ENCODE peak calls at places on chromosome 12, in five cellular contexts. G, C, P, N and A are unnamed samples.

GRCh38 chr12:53755451-53756290 is 3.9 kb upstream of the CISTR start:
- DNase-seq in G (no peak), C (no peak), P (no peak), N (no peak), A (no peak)

GRCh38 chr12:125065021-125065752 is at the start of gene AACS:
- DNase-seq in G (peak), C (peak), P (peak), N (peak), A (peak)

GRCh38 chr12:85923767-85924331 is 49.8 kb downstream of the NTS start:
- DNase-seq in G (no peak), C (peak), P (peak), N (no peak), A (no peak)

GRCh38 chr12:100899301-100899700 is 104.7 kb downstream of the ANO4 start:
- DNase-seq in G (no peak), C (no peak), P (no peak), N (no peak), A (no peak)

GRCh38 chr12:630656-631632 is 32.3 kb downstream of the NINJ2 start:
- DNase-seq in G (no peak), C (no peak), P (no peak), N (peak), A (no peak)

GRCh38 chr12:104503191-104503590 is 46.4 kb downstream of the CHST11 start:
- DNase-seq in G (no peak), C (no peak), P (no peak), N (no peak), A (no peak)

GRCh38 chr12:24742378-24742777 is 206.5 kb downstream of the BCAT1 start:
- DNase-seq in G (no peak), C (no peak), P (no peak), N (no peak), A (peak)

GRCh38 chr12:103768467-103769123 is 72.4 kb downstream of the NT5DC3 start:
- DNase-seq in G (no peak), C (peak), P (peak), N (no peak), A (no peak)

GRCh38 chr12:110403975-110404675 is 617 bp upstream of the ANAPC7 start:
- DNase-seq in G (peak), C (peak), P (peak), N (peak), A (peak)

GRCh38 chr12:121184984-121185894 is 24.7 kb upstream of the P2RX4 start:
- DNase-seq in G (no peak), C (no peak), P (no peak), N (no peak), A (no peak)

GRCh38 chr12:102816816-102817434 is 100.1 kb downstream of the PAH start:
- DNase-seq in G (no peak), C (peak), P (peak), N (no peak), A (peak)

GRCh38 chr12:27549231-27549800 is 25.3 kb downstream of the PPFIBP1 start:
- DNase-seq in G (no peak), C (peak), P (peak), N (no peak), A (no peak)

GRCh38 chr12:75724913-75725312 is 213.5 kb upstream of the KRR1 start:
- DNase-seq in G (no peak), C (peak), P (peak), N (no peak), A (no peak)

GRCh38 chr12:6896846-6897435 is 7.7 kb upstream of the LRRC23 start:
- DNase-seq in G (no peak), C (no peak), P (no peak), N (no peak), A (no peak)

DNA sequence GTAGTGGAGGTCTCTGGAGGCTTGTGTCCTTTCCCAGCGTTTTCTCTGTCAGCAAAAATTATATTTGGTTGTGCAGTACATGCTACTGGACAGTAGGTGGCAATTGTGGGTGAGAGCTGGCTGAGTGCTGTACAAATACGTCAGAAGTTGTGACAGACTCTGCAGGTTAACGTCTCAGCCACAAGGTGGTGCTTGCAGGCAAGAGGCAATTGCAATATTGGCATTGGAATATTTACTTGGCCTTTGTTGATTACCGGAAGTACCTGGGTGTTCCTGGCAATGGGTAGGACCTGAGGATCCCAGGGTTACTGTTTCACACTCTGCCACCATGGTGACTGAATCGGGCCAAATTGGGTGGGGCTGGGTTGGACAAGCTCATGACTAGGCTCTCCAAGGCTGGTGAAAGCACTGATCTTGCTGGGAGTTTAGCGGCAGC is 333.9 kb upstream of the LMO3 start:
- DNase-seq in G (no peak), C (peak), P (peak), N (no peak), A (peak)
- TF ChIP-seq CTCF in G (peak), C (peak), P (peak), N (no peak), A (peak)

GRCh38 chr12:9940370-9940769 is 8.2 kb upstream of the CLEC2A start:
- DNase-seq in G (no peak), C (peak), P (peak), N (no peak), A (no peak)
- TF ChIP-seq CTCF in G (peak), C (peak), P (peak), N (no peak), A (peak)

GRCh38 chr12:18221726-18222125 is 39.6 kb upstream of the PIK3C2G start:
- DNase-seq in G (no peak), C (no peak), P (no peak), N (no peak), A (no peak)

GRCh38 chr12:18222699-18223098 is 38.6 kb upstream of the PIK3C2G start:
- DNase-seq in G (no peak), C (no peak), P (no peak), N (no peak), A (no peak)

GRCh38 chr12:18224745-18225144 is 36.6 kb upstream of the PIK3C2G start:
- DNase-seq in G (no peak), C (peak), P (peak), N (no peak), A (no peak)
- TF ChIP-seq CTCF in G (peak), C (peak), P (peak), N (no peak), A (peak)

DNA sequence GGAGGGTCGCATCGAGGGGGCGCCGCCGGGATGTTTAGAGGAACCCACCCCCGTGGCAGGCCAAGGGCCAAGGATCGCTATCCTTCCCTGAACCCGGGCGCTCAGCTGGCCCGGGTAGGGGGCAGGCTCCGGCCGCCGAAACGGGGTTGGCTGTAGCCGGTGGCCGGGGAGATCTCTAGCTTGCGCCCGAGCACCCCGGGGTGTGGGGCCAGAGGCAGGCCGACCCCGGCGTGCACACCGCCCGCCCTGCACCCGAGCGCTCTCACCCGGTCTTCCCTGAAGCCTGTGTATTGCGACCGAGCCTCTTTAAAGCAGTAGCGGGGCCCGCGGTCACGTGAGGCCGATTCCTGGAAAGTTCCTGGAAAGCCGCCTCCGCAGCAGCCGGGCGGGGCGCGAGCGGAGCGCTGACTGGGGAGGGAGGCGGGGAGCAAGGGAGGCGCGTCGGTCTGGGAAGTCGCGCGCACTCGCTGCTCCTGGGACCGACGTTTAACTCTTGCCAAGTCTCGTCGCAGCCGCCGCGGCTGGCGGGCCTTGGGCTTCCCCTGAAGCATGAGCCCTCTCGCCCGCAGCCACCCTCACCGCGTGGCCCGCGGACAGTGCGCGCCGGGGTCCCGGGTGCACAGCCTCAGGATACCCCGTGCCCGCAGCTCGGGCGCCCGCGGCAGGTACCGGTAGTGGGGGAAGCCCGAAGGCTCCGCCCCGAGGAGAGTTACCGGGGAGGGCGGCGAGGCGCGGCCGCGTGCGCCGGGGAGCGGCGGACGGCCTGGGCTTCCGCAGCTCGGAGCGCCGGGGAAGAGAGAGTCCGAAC is 1.7 kb upstream of the SOCS2 start:
- DNase-seq in G (peak), C (peak), P (peak), N (peak), A (peak)
- TF ChIP-seq CTCF in G (no peak), C (no peak), P (no peak), N (no peak), A (no peak)

GRCh38 chr12:81350309-81350708 is 272.4 kb downstream of the ACSS3 start:
- DNase-seq in G (no peak), C (no peak), P (peak), N (no peak), A (no peak)
- TF ChIP-seq CTCF in G (no peak), C (no peak), P (no peak), N (no peak), A (no peak)

GRCh38 chr12:98013560-98013959 is 501.8 kb upstream of the TMPO start:
- DNase-seq in G (no peak), C (no peak), P (no peak), N (peak), A (no peak)
- TF ChIP-seq CTCF in G (no peak), C (no peak), P (no peak), N (no peak), A (no peak)

DNA sequence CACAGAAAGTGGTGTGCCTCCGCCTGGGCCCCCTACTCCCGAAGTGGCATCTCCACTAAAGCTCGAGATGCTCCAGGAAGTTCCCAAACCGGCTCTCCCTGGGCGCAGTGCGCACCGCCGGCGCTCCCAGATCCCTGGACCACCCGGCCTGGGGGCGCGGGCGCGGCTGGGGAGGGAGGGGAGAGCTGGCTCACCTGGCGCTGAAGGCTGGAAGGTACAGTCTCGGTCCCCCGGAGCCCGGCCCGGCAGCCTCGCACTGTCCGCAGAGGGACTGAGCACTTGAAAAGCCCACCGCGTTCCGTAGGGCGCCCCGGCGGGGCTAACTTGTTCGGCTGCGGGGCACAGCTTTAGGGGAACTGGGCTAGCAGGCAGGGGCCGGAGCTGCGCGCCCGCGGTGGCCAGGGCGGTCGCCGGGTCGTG is 558 bp downstream of the DBX2 start:
- DNase-seq in G (no peak), C (no peak), P (no peak), N (peak), A (no peak)
- TF ChIP-seq CTCF in G (no peak), C (no peak), P (no peak), N (no peak), A (no peak)